ENCODE peak calls at places on chromosomes 4 and X, in six cellular contexts. One of them, this sample, is unnamed. For H3K9me3, the result is how much of the 10 kb centered on the place peaks cover.

GRCh38 chrX:41234962-41235361 is 99.0 kb upstream of the DDX3X start:
- DNase-seq in CD4-positive, alpha-beta T cell: no peak
- DNase-seq in H9: no peak
- DNase-seq in heart right ventricle: no peak
- DNase-seq in CD8-positive, alpha-beta T cell: no peak
- DNase-seq in aorta: no peak
- DNase-seq in this sample: no peak

GRCh38 chr4:114015444-114015899 is 36.0 kb upstream of the ARSJ start:
- DNase-seq in aorta: no peak
- DNase-seq in H9: no peak
- DNase-seq in heart right ventricle: no peak
- DNase-seq in CD4-positive, alpha-beta T cell: no peak
- DNase-seq in CD8-positive, alpha-beta T cell: no peak
- DNase-seq in this sample: no peak

GRCh38 chr4:83231620-83232056 is 53.0 kb downstream of the COQ2 start:
- DNase-seq in heart right ventricle: no peak
- DNase-seq in H9: no peak
- DNase-seq in CD8-positive, alpha-beta T cell: no peak
- DNase-seq in aorta: no peak
- DNase-seq in CD4-positive, alpha-beta T cell: no peak
- DNase-seq in this sample: no peak

GRCh38 chr4:176277162-176277904 is 8.3 kb upstream of the ASB5 start:
- DNase-seq in aorta: peak
- DNase-seq in CD4-positive, alpha-beta T cell: peak
- DNase-seq in heart right ventricle: peak
- DNase-seq in H9: peak
- DNase-seq in CD8-positive, alpha-beta T cell: no peak
- DNase-seq in this sample: no peak

GRCh38 chr4:134906404-134907023 is 704.9 kb upstream of the PABPC4L start:
- DNase-seq in aorta: no peak
- DNase-seq in H9: peak
- DNase-seq in heart right ventricle: no peak
- DNase-seq in CD4-positive, alpha-beta T cell: no peak
- DNase-seq in CD8-positive, alpha-beta T cell: no peak
- DNase-seq in this sample: no peak

GRCh38 chrX:147848543-147849448 is 62.9 kb upstream of the FMR1 start:
- DNase-seq in CD8-positive, alpha-beta T cell: no peak
- DNase-seq in H9: no peak
- DNase-seq in heart right ventricle: no peak
- DNase-seq in aorta: no peak
- DNase-seq in CD4-positive, alpha-beta T cell: no peak
- DNase-seq in this sample: no peak

GRCh38 chrX:72128881-72129280 is 2.8 kb downstream of the RTL5 start:
- DNase-seq in CD8-positive, alpha-beta T cell: no peak
- DNase-seq in CD4-positive, alpha-beta T cell: no peak
- DNase-seq in heart right ventricle: no peak
- DNase-seq in aorta: no peak
- DNase-seq in H9: peak
- DNase-seq in this sample: peak

GRCh38 chrX:130091976-130092522 is 18.2 kb downstream of the ELF4 start:
- DNase-seq in heart right ventricle: peak
- DNase-seq in aorta: peak
- DNase-seq in CD8-positive, alpha-beta T cell: peak
- DNase-seq in CD4-positive, alpha-beta T cell: peak
- DNase-seq in H9: peak
- DNase-seq in this sample: peak

GRCh38 chr4:182192511-182193181 is 50.6 kb upstream of the TENM3 start:
- DNase-seq in H9: no peak
- DNase-seq in aorta: no peak
- DNase-seq in heart right ventricle: no peak
- DNase-seq in CD4-positive, alpha-beta T cell: no peak
- DNase-seq in CD8-positive, alpha-beta T cell: no peak
- DNase-seq in this sample: no peak

DNA sequence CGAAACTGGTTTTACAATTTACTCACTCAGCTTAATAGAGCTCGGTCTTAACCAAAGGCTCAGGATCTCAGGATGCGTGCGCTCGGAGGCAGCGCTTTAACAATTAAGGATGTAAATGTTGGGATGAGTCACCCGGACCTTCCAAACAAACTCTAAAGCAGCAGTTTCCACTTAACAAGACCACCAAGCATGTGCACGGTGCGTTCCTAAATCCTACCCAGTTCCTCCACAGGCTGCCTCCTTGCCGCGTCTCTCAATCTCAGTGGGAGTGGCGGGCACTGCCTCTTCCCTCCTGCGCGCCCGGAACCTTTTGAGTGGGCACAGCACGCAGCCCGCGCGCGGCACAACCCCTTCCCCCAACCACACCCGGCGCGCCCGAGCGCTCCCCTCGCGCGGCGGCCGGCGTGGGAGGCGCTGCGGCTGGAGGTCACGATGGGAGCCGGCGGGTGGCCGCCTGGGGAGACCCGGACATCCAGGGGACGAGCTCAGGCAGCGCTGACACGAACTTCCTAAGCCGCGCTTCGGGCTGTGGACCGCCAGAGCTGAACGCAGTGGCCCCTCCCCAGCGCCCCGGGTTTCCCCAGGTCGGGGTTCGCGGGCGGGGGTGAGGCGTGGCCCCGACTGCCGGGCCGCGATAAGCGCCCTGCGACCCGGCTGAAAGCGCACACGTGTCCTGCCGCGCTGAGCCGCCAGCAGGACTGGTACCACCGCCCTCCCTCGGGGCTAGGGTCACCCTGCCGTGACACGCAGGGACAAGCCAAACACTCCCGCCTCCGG is at the start of gene ABCG2:
- DNase-seq in CD4-positive, alpha-beta T cell: peak
- DNase-seq in aorta: peak
- DNase-seq in CD8-positive, alpha-beta T cell: no peak
- DNase-seq in heart right ventricle: peak
- DNase-seq in H9: peak
- DNase-seq in this sample: peak
- H3K27ac ChIP-seq in CD4-positive, alpha-beta T cell: no peak
- H3K27ac ChIP-seq in aorta: no peak
- H3K27ac ChIP-seq in CD8-positive, alpha-beta T cell: no peak
- H3K27ac ChIP-seq in heart right ventricle: peak
- H3K27ac ChIP-seq in H9: no peak
- H3K27ac ChIP-seq in this sample: no peak

DNA sequence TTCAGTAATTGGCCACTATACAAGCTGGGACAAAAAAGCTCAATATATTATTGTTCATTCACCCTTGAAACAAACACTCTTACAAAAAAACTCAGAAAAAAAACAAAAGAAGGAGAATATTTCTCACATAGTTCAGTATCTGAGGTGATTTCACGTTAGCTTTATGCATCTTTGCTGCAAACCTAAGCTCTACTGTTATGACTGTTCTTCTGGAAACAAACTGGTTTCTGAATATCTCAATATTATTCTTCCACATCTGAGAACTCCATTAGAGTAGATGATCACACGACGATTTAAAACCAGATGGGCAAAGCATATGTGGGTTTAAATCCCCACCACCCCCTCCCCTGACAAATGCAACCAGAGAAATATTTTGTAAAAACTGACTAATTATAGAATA is 182.1 kb upstream of the FAM241A start:
- DNase-seq in CD8-positive, alpha-beta T cell: no peak
- DNase-seq in H9: no peak
- DNase-seq in heart right ventricle: no peak
- DNase-seq in CD4-positive, alpha-beta T cell: no peak
- DNase-seq in aorta: no peak
- DNase-seq in this sample: no peak
- H3K9me3 ChIP-seq in CD8-positive, alpha-beta T cell: under half
- H3K9me3 ChIP-seq in H9: under half
- H3K9me3 ChIP-seq in heart right ventricle: under half
- H3K9me3 ChIP-seq in CD4-positive, alpha-beta T cell: under half
- H3K9me3 ChIP-seq in aorta: under half
- H3K9me3 ChIP-seq in this sample: under half

GRCh38 chrX:16807548-16807947 is 21.3 kb downstream of the TXLNG start:
- DNase-seq in CD4-positive, alpha-beta T cell: no peak
- DNase-seq in CD8-positive, alpha-beta T cell: no peak
- DNase-seq in aorta: no peak
- DNase-seq in H9: no peak
- DNase-seq in heart right ventricle: no peak
- DNase-seq in this sample: no peak
- H3K27ac ChIP-seq in CD4-positive, alpha-beta T cell: no peak
- H3K27ac ChIP-seq in CD8-positive, alpha-beta T cell: no peak
- H3K27ac ChIP-seq in aorta: no peak
- H3K27ac ChIP-seq in H9: no peak
- H3K27ac ChIP-seq in heart right ventricle: peak
- H3K27ac ChIP-seq in this sample: no peak

GRCh38 chr4:14621731-14622459 is 380.4 kb upstream of the CPEB2 start:
- DNase-seq in aorta: no peak
- DNase-seq in heart right ventricle: no peak
- DNase-seq in H9: no peak
- DNase-seq in CD4-positive, alpha-beta T cell: no peak
- DNase-seq in CD8-positive, alpha-beta T cell: no peak
- DNase-seq in this sample: no peak
- H3K9me3 ChIP-seq in aorta: under half
- H3K9me3 ChIP-seq in heart right ventricle: under half
- H3K9me3 ChIP-seq in H9: under half
- H3K9me3 ChIP-seq in CD4-positive, alpha-beta T cell: under half
- H3K9me3 ChIP-seq in CD8-positive, alpha-beta T cell: under half
- H3K9me3 ChIP-seq in this sample: under half

GRCh38 chr4:25928320-25928955 is 14.4 kb downstream of the SMIM20 start:
- DNase-seq in CD8-positive, alpha-beta T cell: no peak
- DNase-seq in H9: no peak
- DNase-seq in CD4-positive, alpha-beta T cell: no peak
- DNase-seq in aorta: no peak
- DNase-seq in heart right ventricle: no peak
- DNase-seq in this sample: no peak
- H3K27ac ChIP-seq in CD8-positive, alpha-beta T cell: no peak
- H3K27ac ChIP-seq in H9: no peak
- H3K27ac ChIP-seq in CD4-positive, alpha-beta T cell: no peak
- H3K27ac ChIP-seq in aorta: no peak
- H3K27ac ChIP-seq in heart right ventricle: peak
- H3K27ac ChIP-seq in this sample: no peak

GRCh38 chr4:189597341-189597740 is 343.3 kb upstream of the FRG1 start:
- DNase-seq in aorta: no peak
- DNase-seq in CD4-positive, alpha-beta T cell: no peak
- DNase-seq in heart right ventricle: no peak
- DNase-seq in CD8-positive, alpha-beta T cell: no peak
- DNase-seq in H9: no peak
- DNase-seq in this sample: no peak
- H3K9me3 ChIP-seq in aorta: under half
- H3K9me3 ChIP-seq in CD4-positive, alpha-beta T cell: under half
- H3K9me3 ChIP-seq in heart right ventricle: under half
- H3K9me3 ChIP-seq in CD8-positive, alpha-beta T cell: under half
- H3K9me3 ChIP-seq in H9: under half
- H3K9me3 ChIP-seq in this sample: under half

DNA sequence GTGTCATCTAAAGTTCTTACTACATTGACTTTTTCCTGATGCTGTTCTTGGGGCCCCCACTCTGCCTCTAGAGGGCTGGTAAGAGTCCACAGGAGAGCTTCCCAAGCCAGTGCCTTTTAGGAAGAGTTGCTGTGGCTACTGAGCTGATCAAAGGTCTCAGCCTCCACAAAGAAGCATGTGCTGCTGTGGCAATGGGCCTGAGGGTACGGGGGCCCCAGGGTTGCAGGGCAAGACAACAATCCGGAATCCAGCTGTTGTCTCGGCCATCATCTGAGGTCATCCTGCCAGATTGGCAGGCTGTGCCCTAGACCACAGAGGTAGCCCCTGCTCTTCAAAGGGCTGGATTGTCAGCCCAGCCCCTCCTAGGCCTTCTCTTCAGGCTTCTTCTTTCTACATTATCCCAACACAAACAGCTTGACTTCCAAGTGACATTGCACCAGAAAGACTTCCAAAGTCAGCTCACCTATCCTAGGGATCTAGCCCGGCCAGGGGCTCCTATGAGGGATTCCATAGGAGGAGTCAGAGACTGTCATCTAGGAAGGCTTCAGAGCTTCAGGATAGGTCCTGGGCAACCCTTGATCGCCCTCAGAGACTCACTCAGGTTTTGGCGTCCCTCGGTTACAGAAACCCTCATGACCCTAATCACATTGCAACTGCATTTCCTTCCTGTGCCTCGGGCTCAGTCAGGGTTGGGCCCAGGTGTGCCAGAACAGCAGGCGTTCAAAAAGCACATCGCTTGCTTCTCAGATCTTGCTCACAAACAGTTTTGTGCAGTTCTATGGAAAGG is 27.7 kb downstream of the SLC25A5 start:
- DNase-seq in heart right ventricle: no peak
- DNase-seq in CD4-positive, alpha-beta T cell: no peak
- DNase-seq in CD8-positive, alpha-beta T cell: no peak
- DNase-seq in aorta: no peak
- DNase-seq in H9: no peak
- DNase-seq in this sample: no peak
- H3K27ac ChIP-seq in heart right ventricle: no peak
- H3K27ac ChIP-seq in CD4-positive, alpha-beta T cell: peak
- H3K27ac ChIP-seq in CD8-positive, alpha-beta T cell: no peak
- H3K27ac ChIP-seq in aorta: no peak
- H3K27ac ChIP-seq in H9: no peak
- H3K27ac ChIP-seq in this sample: no peak

GRCh38 chr4:337932-338758 is 531 bp downstream of the ZNF141 start:
- DNase-seq in CD8-positive, alpha-beta T cell: no peak
- DNase-seq in aorta: no peak
- DNase-seq in CD4-positive, alpha-beta T cell: peak
- DNase-seq in heart right ventricle: peak
- DNase-seq in H9: no peak
- DNase-seq in this sample: no peak

GRCh38 chr4:336099-336892 is 1.3 kb upstream of the ZNF141 start:
- DNase-seq in CD4-positive, alpha-beta T cell: peak
- DNase-seq in H9: peak
- DNase-seq in heart right ventricle: peak
- DNase-seq in aorta: peak
- DNase-seq in CD8-positive, alpha-beta T cell: peak
- DNase-seq in this sample: no peak

GRCh38 chr4:337143-337931 is at the start of gene ZNF141:
- DNase-seq in H9: peak
- DNase-seq in aorta: peak
- DNase-seq in heart right ventricle: peak
- DNase-seq in CD8-positive, alpha-beta T cell: peak
- DNase-seq in CD4-positive, alpha-beta T cell: peak
- DNase-seq in this sample: peak

GRCh38 chr4:336893-337142 is 796 bp upstream of the ZNF141 start:
- DNase-seq in CD8-positive, alpha-beta T cell: no peak
- DNase-seq in aorta: no peak
- DNase-seq in CD4-positive, alpha-beta T cell: peak
- DNase-seq in H9: no peak
- DNase-seq in heart right ventricle: no peak
- DNase-seq in this sample: no peak

DNA sequence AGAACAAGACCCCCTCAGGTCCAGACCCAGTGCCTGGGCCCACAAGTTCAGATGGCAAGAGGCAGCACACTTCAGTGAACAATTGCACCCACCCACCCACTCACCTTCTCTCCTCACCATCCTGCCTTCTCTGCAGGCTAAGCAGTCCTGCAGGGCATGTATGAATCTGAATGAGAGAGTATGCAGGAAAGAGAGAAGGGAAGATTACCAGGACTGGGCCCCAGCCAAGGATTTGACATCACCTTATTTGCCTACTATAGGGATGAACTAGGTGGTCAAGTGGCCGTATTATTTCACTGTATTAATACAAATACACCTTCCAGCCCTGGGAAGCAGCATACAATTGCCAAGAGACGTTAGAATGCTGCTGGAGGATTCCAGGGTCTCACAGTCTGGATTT is 2.1 kb upstream of the ZNF141 start:
- DNase-seq in H9: no peak
- DNase-seq in heart right ventricle: no peak
- DNase-seq in aorta: no peak
- DNase-seq in CD4-positive, alpha-beta T cell: no peak
- DNase-seq in CD8-positive, alpha-beta T cell: no peak
- DNase-seq in this sample: no peak
- H3K9me3 ChIP-seq in H9: under half
- H3K9me3 ChIP-seq in heart right ventricle: under half
- H3K9me3 ChIP-seq in aorta: under half
- H3K9me3 ChIP-seq in CD4-positive, alpha-beta T cell: under half
- H3K9me3 ChIP-seq in CD8-positive, alpha-beta T cell: under half
- H3K9me3 ChIP-seq in this sample: under half

This sample was measured in CD8-positive, alpha-beta memory T cell.